ENCODE peak calls at places on chromosomes 12 and 14, in ten cellular contexts. B, M, P, Z, E, X, Y, A, C and I are unnamed samples.

GRCh38 chr12:12180575-12180974 is 86.3 kb downstream of the LRP6 start:
- DNase-seq in B (no peak), M (no peak), P (no peak), Z (no peak), E (no peak), X (peak), Y (no peak), A (no peak), C (no peak), I (no peak)

GRCh38 chr14:68636597-68636996 is 156.3 kb downstream of the ZFP36L1 start:
- DNase-seq in B (no peak), M (no peak), P (no peak), Z (no peak), E (no peak), X (no peak), Y (no peak), A (no peak), C (no peak), I (no peak)

GRCh38 chr12:107349008-107349747 is 255.8 kb upstream of the CRY1 start:
- DNase-seq in B (no peak), M (peak), P (no peak), Z (no peak), E (peak), X (peak), Y (peak), A (peak), C (no peak), I (peak)

GRCh38 chr14:72183631-72184030 is 251.4 kb downstream of the RGS6 start:
- DNase-seq in B (no peak), M (no peak), P (no peak), Z (no peak), E (no peak), X (no peak), Y (no peak), A (no peak), C (no peak), I (no peak)

GRCh38 chr12:2574536-2574935 is 220.2 kb upstream of the FKBP4 start:
- DNase-seq in B (no peak), M (no peak), P (no peak), Z (no peak), E (no peak), X (no peak), Y (no peak), A (no peak), C (no peak), I (no peak)

GRCh38 chr14:101102875-101103274 is 199.4 kb upstream of the RTL1 start:
- DNase-seq in B (no peak), M (no peak), P (no peak), Z (peak), E (no peak), X (no peak), Y (no peak), A (no peak), C (no peak), I (no peak)

GRCh38 chr14:105141026-105141425 is 27.6 kb downstream of the JAG2 start:
- DNase-seq in B (peak), M (no peak), P (no peak), Z (peak), E (no peak), X (no peak), Y (no peak), A (no peak), C (no peak), I (no peak)

GRCh38 chr12:131388164-131388795 is 322.6 kb upstream of the SFSWAP start:
- DNase-seq in B (no peak), M (no peak), P (no peak), Z (no peak), E (no peak), X (no peak), Y (no peak), A (no peak), C (no peak), I (no peak)

GRCh38 chr14:68666899-68667298 is 126.0 kb downstream of the ZFP36L1 start:
- DNase-seq in B (no peak), M (no peak), P (no peak), Z (no peak), E (no peak), X (no peak), Y (no peak), A (no peak), C (no peak), I (no peak)

GRCh38 chr14:31421200-31421599 is 850 bp upstream of the HEATR5A start:
- DNase-seq in B (no peak), M (no peak), P (no peak), Z (no peak), E (no peak), X (no peak), Y (no peak), A (no peak), C (no peak), I (no peak)

GRCh38 chr14:69658664-69659261 is 47.4 kb downstream of the SUSD6 start:
- DNase-seq in B (no peak), M (no peak), P (no peak), Z (no peak), E (no peak), X (no peak), Y (no peak), A (no peak), C (no peak), I (no peak)

GRCh38 chr14:81313775-81314429 is 86.2 kb downstream of the STON2 start:
- DNase-seq in B (no peak), M (no peak), P (no peak), Z (no peak), E (no peak), X (peak), Y (peak), A (no peak), C (no peak), I (no peak)

GRCh38 chr12:22282283-22282682 is 52.2 kb downstream of the ST8SIA1 start:
- DNase-seq in B (no peak), M (no peak), P (no peak), Z (no peak), E (no peak), X (peak), Y (peak), A (peak), C (no peak), I (no peak)

GRCh38 chr14:67420102-67420739 is 8.3 kb upstream of the PLEK2 start:
- DNase-seq in B (no peak), M (peak), P (peak), Z (no peak), E (no peak), X (no peak), Y (no peak), A (no peak), C (no peak), I (no peak)

GRCh38 chr14:81710232-81710845 is 176.7 kb upstream of the SEL1L start:
- DNase-seq in B (no peak), M (no peak), P (peak), Z (no peak), E (no peak), X (peak), Y (peak), A (peak), C (no peak), I (no peak)

GRCh38 chr12:114013601-114014345 is 47.6 kb upstream of the RBM19 start:
- DNase-seq in B (no peak), M (no peak), P (peak), Z (no peak), E (no peak), X (peak), Y (peak), A (no peak), C (peak), I (peak)

GRCh38 chr12:1435456-1435855 is 158.9 kb downstream of the FBXL14 start:
- DNase-seq in B (no peak), M (peak), P (no peak), Z (no peak), E (no peak), X (peak), Y (peak), A (no peak), C (no peak), I (no peak)

GRCh38 chr12:64665506-64665905 is 55.2 kb downstream of the RASSF3 start:
- DNase-seq in B (no peak), M (peak), P (peak), Z (no peak), E (no peak), X (peak), Y (peak), A (no peak), C (no peak), I (no peak)

GRCh38 chr14:84006643-84007137 is 1523.3 kb upstream of the FLRT2 start:
- DNase-seq in B (no peak), M (no peak), P (no peak), Z (no peak), E (no peak), X (no peak), Y (peak), A (no peak), C (no peak), I (no peak)

GRCh38 chr12:19575307-19576243 is 136.3 kb downstream of the AEBP2 start:
- DNase-seq in B (peak), M (no peak), P (no peak), Z (peak), E (no peak), X (peak), Y (peak), A (peak), C (peak), I (no peak)

GRCh38 chr12:93336344-93336743 is 41.4 kb upstream of the NUDT4 start:
- DNase-seq in B (no peak), M (no peak), P (no peak), Z (no peak), E (no peak), X (no peak), Y (peak), A (no peak), C (no peak), I (no peak)

GRCh38 chr12:130977046-130977758 is 23.5 kb downstream of the ADGRD1 start:
- DNase-seq in B (no peak), M (no peak), P (no peak), Z (no peak), E (no peak), X (no peak), Y (no peak), A (no peak), C (no peak), I (no peak)

GRCh38 chr14:32023540-32023939 is 53.6 kb upstream of the ARHGAP5 start:
- DNase-seq in B (no peak), M (no peak), P (no peak), Z (no peak), E (no peak), X (peak), Y (peak), A (no peak), C (no peak), I (no peak)

GRCh38 chr12:69008510-69008909 is 75.5 kb upstream of the CPM start:
- DNase-seq in B (no peak), M (no peak), P (no peak), Z (no peak), E (no peak), X (peak), Y (peak), A (no peak), C (no peak), I (no peak)

GRCh38 chr12:101761347-101761746 is 22.1 kb upstream of the SYCP3 start:
- DNase-seq in B (no peak), M (no peak), P (no peak), Z (no peak), E (no peak), X (peak), Y (peak), A (no peak), C (no peak), I (no peak)

GRCh38 chr14:91108941-91109611 is 4.8 kb upstream of the DGLUCY start:
- DNase-seq in B (no peak), M (peak), P (no peak), Z (peak), E (no peak), X (no peak), Y (no peak), A (no peak), C (no peak), I (no peak)

GRCh38 chr12:90940872-90941499 is 14.0 kb downstream of the CCER1 start:
- DNase-seq in B (no peak), M (no peak), P (peak), Z (no peak), E (no peak), X (peak), Y (peak), A (peak), C (no peak), I (peak)

GRCh38 chr12:12835378-12836145 is 22.4 kb downstream of the DDX47 start:
- DNase-seq in B (no peak), M (no peak), P (no peak), Z (no peak), E (no peak), X (peak), Y (no peak), A (no peak), C (no peak), I (no peak)

GRCh38 chr12:116882742-116883141 is 1.5 kb upstream of the HRK start:
- DNase-seq in B (no peak), M (no peak), P (peak), Z (no peak), E (no peak), X (peak), Y (peak), A (peak), C (no peak), I (no peak)

GRCh38 chr12:951166-951565 is 1.7 kb upstream of the RAD52 start:
- DNase-seq in B (no peak), M (peak), P (no peak), Z (no peak), E (no peak), X (no peak), Y (no peak), A (no peak), C (no peak), I (no peak)

GRCh38 chr12:77968021-77968420 is 137.3 kb downstream of the NAV3 start:
- DNase-seq in B (no peak), M (no peak), P (no peak), Z (no peak), E (no peak), X (no peak), Y (no peak), A (no peak), C (no peak), I (no peak)

GRCh38 chr12:122106891-122107660 is 28.5 kb downstream of the MLXIP start:
- DNase-seq in B (peak), M (peak), P (no peak), Z (no peak), E (no peak), X (peak), Y (peak), A (peak), C (no peak), I (peak)

GRCh38 chr12:76914102-76914859 is 35.5 kb upstream of the CSRP2 start:
- DNase-seq in B (no peak), M (no peak), P (no peak), Z (no peak), E (no peak), X (no peak), Y (no peak), A (no peak), C (no peak), I (no peak)

GRCh38 chr14:75168586-75169335 is 7.7 kb downstream of the TMED10 start:
- DNase-seq in B (no peak), M (no peak), P (no peak), Z (no peak), E (no peak), X (no peak), Y (no peak), A (no peak), C (no peak), I (no peak)

GRCh38 chr14:56660677-56661389 is 81.2 kb downstream of the TMEM260 start:
- DNase-seq in B (no peak), M (no peak), P (no peak), Z (no peak), E (no peak), X (no peak), Y (no peak), A (no peak), C (no peak), I (no peak)

DNA sequence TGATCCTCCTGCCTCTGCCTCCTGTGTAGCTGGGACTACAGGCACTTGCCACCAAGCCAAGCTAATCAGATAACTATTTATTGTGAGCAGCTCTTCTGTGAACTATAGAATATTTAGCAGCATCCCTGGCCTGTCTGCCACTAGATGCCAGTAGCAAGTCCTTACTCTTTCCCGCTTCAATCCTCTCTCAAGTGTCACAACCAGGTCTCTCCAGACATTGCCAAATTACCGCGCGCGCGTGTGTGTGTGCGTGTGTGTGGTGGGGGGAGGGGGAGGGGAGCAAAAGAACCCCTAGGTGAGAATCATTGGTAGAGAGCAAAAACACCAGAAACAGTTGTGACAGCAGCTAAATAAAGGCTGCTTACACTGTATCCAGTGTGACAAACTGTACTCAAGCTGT is 49.9 kb downstream of the PPP2R5E start:
- DNase-seq in B (no peak), M (no peak), P (peak), Z (no peak), E (no peak), X (no peak), Y (peak), A (no peak), C (no peak), I (no peak)
- TF ChIP-seq CTCF in B (no peak), M (no peak), P (peak), Z (no peak), E (no peak), X (peak), Y (peak), A (peak), C (peak), I (peak)

GRCh38 chr14:97298775-97299174 is 501.6 kb downstream of the VRK1 start:
- DNase-seq in B (no peak), M (no peak), P (no peak), Z (no peak), E (no peak), X (no peak), Y (no peak), A (no peak), C (no peak), I (no peak)

GRCh38 chr14:97290977-97291376 is 493.8 kb downstream of the VRK1 start:
- DNase-seq in B (no peak), M (no peak), P (no peak), Z (no peak), E (no peak), X (no peak), Y (no peak), A (no peak), C (no peak), I (no peak)

GRCh38 chr14:97298331-97298730 is 501.1 kb downstream of the VRK1 start:
- DNase-seq in B (no peak), M (no peak), P (no peak), Z (no peak), E (no peak), X (no peak), Y (no peak), A (no peak), C (no peak), I (no peak)

GRCh38 chr14:97299661-97300060 is 502.5 kb downstream of the VRK1 start:
- DNase-seq in B (no peak), M (no peak), P (no peak), Z (no peak), E (no peak), X (no peak), Y (no peak), A (no peak), C (no peak), I (no peak)

DNA sequence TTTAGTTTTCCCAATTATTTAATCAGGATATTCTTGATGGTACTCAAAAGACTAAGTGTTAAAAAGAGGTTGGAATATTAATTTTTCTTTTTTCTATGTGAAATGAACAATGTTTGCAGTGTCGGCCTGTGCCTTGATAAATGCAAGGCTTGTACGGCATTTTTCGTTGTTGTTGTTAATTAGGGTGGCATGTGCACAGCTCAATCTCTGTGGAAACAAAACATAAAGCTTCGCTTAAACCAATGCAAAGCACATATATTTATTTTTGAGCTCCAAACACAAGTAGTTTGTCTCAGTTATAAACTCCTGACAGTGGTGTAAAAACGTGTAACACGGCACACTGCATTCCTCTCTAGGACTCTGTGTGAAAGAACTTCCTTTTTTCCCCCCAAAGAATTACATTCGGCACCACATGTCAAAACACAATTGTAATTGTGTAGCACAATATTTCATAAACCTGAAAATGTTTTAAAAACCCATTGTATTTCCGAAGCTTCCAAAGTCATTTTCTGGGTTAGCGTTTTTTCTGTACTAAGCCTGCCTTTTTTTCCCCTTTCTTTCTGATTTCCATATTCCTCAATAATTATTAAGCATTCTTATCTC is 498.0 kb downstream of the VRK1 start:
- DNase-seq in B (no peak), M (no peak), P (no peak), Z (no peak), E (no peak), X (no peak), Y (no peak), A (no peak), C (no peak), I (no peak)
- H3K4me3 ChIP-seq in B (no peak), M (no peak), P (no peak), Z (no peak), E (no peak), X (no peak), Y (no peak), A (no peak), C (no peak), I (no peak)

GRCh38 chr14:77682158-77682553 is 25.7 kb downstream of the ALKBH1 start:
- DNase-seq in B (no peak), M (no peak), P (no peak), Z (no peak), E (no peak), X (peak), Y (peak), A (peak), C (no peak), I (no peak)

GRCh38 chr14:77681196-77682157 is 26.3 kb downstream of the ALKBH1 start:
- DNase-seq in B (no peak), M (peak), P (no peak), Z (no peak), E (no peak), X (peak), Y (no peak), A (peak), C (no peak), I (no peak)
- TF ChIP-seq CTCF in B (no peak), M (no peak), P (no peak), Z (no peak), E (no peak), X (no peak), Y (no peak), A (no peak), C (no peak), I (no peak)

GRCh38 chr12:109878749-109879148 is 1.6 kb downstream of the GLTP start:
- DNase-seq in B (no peak), M (no peak), P (no peak), Z (no peak), E (no peak), X (no peak), Y (no peak), A (no peak), C (no peak), I (no peak)

GRCh38 chr12:109880938-109881337 is 597 bp upstream of the GLTP start:
- DNase-seq in B (no peak), M (no peak), P (no peak), Z (no peak), E (no peak), X (no peak), Y (no peak), A (no peak), C (no peak), I (no peak)

GRCh38 chr12:109881752-109882151 is 1.4 kb upstream of the GLTP start:
- DNase-seq in B (no peak), M (no peak), P (no peak), Z (no peak), E (no peak), X (no peak), Y (no peak), A (no peak), C (no peak), I (no peak)

GRCh38 chr12:109879332-109880048 is 851 bp downstream of the GLTP start:
- DNase-seq in B (no peak), M (no peak), P (no peak), Z (no peak), E (no peak), X (peak), Y (peak), A (no peak), C (no peak), I (no peak)

DNA sequence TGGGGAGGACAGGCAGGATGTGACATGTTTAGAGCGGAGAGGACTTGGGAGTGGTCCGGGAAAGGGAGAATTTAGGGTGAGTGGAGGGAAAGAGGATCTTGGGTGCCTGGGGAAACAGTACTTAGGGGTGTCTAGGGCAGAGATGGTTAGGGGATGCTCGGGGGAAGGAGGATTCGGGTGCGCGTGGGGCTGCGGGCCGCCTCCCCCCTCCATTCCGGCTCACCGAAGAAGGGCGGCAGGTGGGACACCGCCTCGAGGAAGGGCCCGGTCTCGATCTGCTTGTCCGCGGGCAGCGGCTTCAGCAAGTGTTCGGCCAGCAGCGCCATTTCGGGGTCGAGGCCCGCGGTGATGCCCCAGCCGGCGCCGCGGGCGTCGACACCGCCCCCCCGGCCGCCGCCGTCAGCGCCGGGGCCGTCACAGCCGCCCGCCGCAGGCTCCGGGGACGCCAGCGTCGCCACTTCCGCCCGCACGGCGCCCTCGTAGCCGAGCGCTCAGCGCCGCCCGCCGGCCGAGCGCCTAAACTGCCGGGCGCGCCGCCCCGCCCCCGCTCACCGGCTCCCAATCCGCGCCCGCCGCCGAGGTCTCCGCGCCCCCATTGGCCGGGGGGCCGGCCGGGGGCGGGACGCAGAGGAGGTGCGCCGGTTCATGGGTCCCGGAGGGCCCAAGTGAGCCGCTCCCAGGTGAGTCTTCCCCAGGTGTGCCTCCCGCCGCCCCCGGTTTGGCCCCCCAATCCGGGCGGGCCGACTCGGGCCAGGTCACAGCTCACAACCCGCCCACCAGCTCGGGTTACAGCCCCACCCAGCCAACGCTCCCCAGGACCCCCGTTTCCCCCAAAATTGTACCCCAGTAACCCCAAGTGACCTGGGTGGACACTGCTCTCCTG is at the start of gene GLTP:
- DNase-seq in B (peak), M (peak), P (peak), Z (peak), E (peak), X (peak), Y (peak), A (peak), C (no peak), I (no peak)
- H3K4me3 ChIP-seq in B (peak), M (peak), P (peak), Z (peak), E (peak), X (peak), Y (peak), A (peak), C (peak), I (peak)